ENCODE peak calls at places on chromosomes 13 and 19, in six cellular contexts. F, J, H, N, E and I are unnamed samples. For H3K9me3 and H3K4me1, the result is how much of the 10 kb centered on the place peaks cover.

GRCh38 chr13:39892731-39893293 is 237.3 kb downstream of the COG6 start:
- DNase-seq in F (no peak), J (no peak), H (no peak), N (no peak), E (peak), I (peak)

GRCh38 chr13:33744589-33745369 is 73.2 kb upstream of the RFC3 start:
- DNase-seq in F (peak), J (no peak), H (peak), N (no peak), E (no peak), I (peak)

GRCh38 chr19:47032171-47032811 is 12.7 kb downstream of the NPAS1 start:
- DNase-seq in F (peak), J (no peak), H (no peak), N (peak), E (peak), I (peak)

GRCh38 chr13:79541426-79542049 is 60.6 kb downstream of the NDFIP2 start:
- DNase-seq in F (no peak), J (no peak), H (peak), N (no peak), E (no peak), I (no peak)

GRCh38 chr19:45518469-45518826 is 11.2 kb downstream of the VASP start:
- DNase-seq in F (no peak), J (no peak), H (no peak), N (no peak), E (no peak), I (no peak)

GRCh38 chr13:97386832-97387486 is 47.0 kb upstream of the RAP2A start:
- DNase-seq in F (no peak), J (no peak), H (peak), N (no peak), E (no peak), I (no peak)

GRCh38 chr19:10290439-10290875 is 705 bp downstream of the ICAM5 start:
- DNase-seq in F (no peak), J (no peak), H (no peak), N (peak), E (no peak), I (no peak)

GRCh38 chr19:33796164-33797100 is at the start of gene KCTD15:
- DNase-seq in F (peak), J (no peak), H (peak), N (peak), E (peak), I (peak)

GRCh38 chr13:55500694-55501093 is 1640.0 kb upstream of the PRR20A start:
- DNase-seq in F (no peak), J (no peak), H (no peak), N (no peak), E (no peak), I (no peak)

GRCh38 chr13:29428310-29428991 is 167.0 kb downstream of the SLC7A1 start:
- DNase-seq in F (no peak), J (no peak), H (peak), N (peak), E (peak), I (peak)

GRCh38 chr13:29423050-29423449 is 172.4 kb downstream of the SLC7A1 start:
- DNase-seq in F (no peak), J (no peak), H (no peak), N (no peak), E (no peak), I (no peak)

GRCh38 chr13:29429496-29429895 is 166.0 kb downstream of the SLC7A1 start:
- DNase-seq in F (no peak), J (no peak), H (no peak), N (no peak), E (no peak), I (no peak)

GRCh38 chr13:29428992-29429315 is 166.5 kb downstream of the SLC7A1 start:
- DNase-seq in F (no peak), J (no peak), H (no peak), N (no peak), E (no peak), I (no peak)

GRCh38 chr13:29427937-29428309 is 167.6 kb downstream of the SLC7A1 start:
- DNase-seq in F (no peak), J (no peak), H (no peak), N (no peak), E (no peak), I (no peak)
- TF ChIP-seq CTCF in F (no peak), J (no peak), H (no peak), N (no peak), E (no peak), I (no peak)

DNA sequence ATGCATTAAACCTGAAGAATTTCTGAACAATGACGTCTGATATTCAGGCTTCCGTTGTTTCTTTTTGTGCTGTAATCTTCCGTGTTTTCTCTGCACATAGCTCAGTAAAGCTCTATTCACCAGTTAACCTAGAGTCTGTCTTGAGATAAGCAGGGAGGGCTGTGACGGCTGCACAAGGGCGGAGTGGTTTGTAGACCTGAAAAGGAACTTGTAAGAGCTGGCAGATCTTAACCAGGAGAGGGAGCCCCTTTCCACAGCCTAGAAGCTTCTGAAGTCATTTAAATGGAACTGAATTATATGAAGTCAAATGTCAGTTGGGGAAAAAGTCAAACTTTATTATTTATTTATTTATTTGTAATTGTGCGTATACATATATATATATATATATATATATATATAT is 27.5 kb downstream of the DPRX start:
- DNase-seq in F (no peak), J (no peak), H (no peak), N (peak), E (no peak), I (peak)
- H3K9me3 ChIP-seq in F (under half), J (under half), H (under half), N (under half), E (under half), I (under half)

DNA sequence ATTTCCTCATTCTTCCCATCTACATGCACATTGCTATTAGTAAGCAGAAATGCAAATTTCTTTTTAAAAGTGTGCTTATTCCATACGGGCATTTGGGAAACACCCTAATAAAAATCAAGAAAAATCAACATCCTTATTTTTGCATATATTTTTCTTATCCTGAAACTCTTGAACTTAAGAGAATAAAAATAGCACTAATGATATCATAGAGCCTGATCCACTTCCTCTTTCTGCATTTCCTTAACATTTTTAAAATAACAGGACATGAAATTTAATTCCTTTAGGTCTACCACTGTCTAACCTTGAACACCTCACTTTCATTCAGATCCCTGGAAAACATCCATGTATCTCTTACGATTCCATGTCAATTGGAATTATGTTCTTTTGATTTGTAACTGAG is 123.2 kb downstream of the VWA8 start:
- DNase-seq in F (no peak), J (no peak), H (peak), N (no peak), E (no peak), I (no peak)
- H3K4me1 ChIP-seq in F (under half), J (under half), H (under half), N (under half), E (under half), I (under half)

GRCh38 chr13:23707674-23708073 is 137.5 kb downstream of the TNFRSF19 start:
- DNase-seq in F (no peak), J (no peak), H (no peak), N (no peak), E (no peak), I (no peak)
- TF ChIP-seq CTCF in F (no peak), J (no peak), H (peak), N (peak), E (peak), I (no peak)

GRCh38 chr19:49538643-49539042 is 10.8 kb downstream of the RCN3 start:
- DNase-seq in F (no peak), J (no peak), H (no peak), N (no peak), E (no peak), I (no peak)
- H3K9me3 ChIP-seq in F (under half), J (under half), H (under half), N (under half), E (under half), I (under half)